ENCODE peak calls at places on chromosomes 2 and 18, in four cellular contexts. One of them, this sample, is unnamed.

GRCh38 chr2:21317131-21317530 is 193.4 kb downstream of the TDRD15 start:
- DNase-seq in colonic mucosa: peak; percentile 54
- DNase-seq in GM23338: peak; percentile 75
- DNase-seq in thoracic aorta: peak; percentile 7
- DNase-seq in this sample: no peak

GRCh38 chr18:79626905-79627749 is 52.5 kb upstream of the CTDP1 start:
- DNase-seq in colonic mucosa: no peak
- DNase-seq in GM23338: no peak
- DNase-seq in thoracic aorta: no peak
- DNase-seq in this sample: no peak

GRCh38 chr2:177693658-177694334 is 301.2 kb downstream of the AGPS start:
- DNase-seq in colonic mucosa: no peak
- DNase-seq in GM23338: no peak
- DNase-seq in thoracic aorta: no peak
- DNase-seq in this sample: no peak

GRCh38 chr2:237264480-237265219 is 149.3 kb downstream of the COL6A3 start:
- DNase-seq in colonic mucosa: no peak
- DNase-seq in GM23338: no peak
- DNase-seq in thoracic aorta: no peak
- DNase-seq in this sample: no peak

GRCh38 chr2:64157792-64158191 is 13.6 kb upstream of the PELI1 start:
- DNase-seq in colonic mucosa: no peak
- DNase-seq in GM23338: no peak
- DNase-seq in thoracic aorta: no peak
- DNase-seq in this sample: no peak

GRCh38 chr2:37506407-37507068 is 162.1 kb downstream of the QPCT start:
- DNase-seq in colonic mucosa: no peak
- DNase-seq in GM23338: no peak
- DNase-seq in thoracic aorta: no peak
- DNase-seq in this sample: peak; percentile 6

GRCh38 chr2:98569197-98569793 is 39.0 kb downstream of the COA5 start:
- DNase-seq in colonic mucosa: peak; percentile 70
- DNase-seq in GM23338: peak; percentile 80
- DNase-seq in thoracic aorta: no peak
- DNase-seq in this sample: no peak

GRCh38 chr2:200509227-200509607 is 651 bp downstream of the KCTD18 start:
- DNase-seq in colonic mucosa: peak; percentile 36
- DNase-seq in GM23338: peak; percentile 18
- DNase-seq in thoracic aorta: no peak
- DNase-seq in this sample: no peak

GRCh38 chr2:23824777-23825212 is 102.1 kb downstream of the ATAD2B start:
- DNase-seq in colonic mucosa: peak; percentile 38
- DNase-seq in GM23338: peak; percentile 70
- DNase-seq in thoracic aorta: no peak
- DNase-seq in this sample: no peak

GRCh38 chr18:46939998-46940571 is 22.7 kb downstream of the KATNAL2 start:
- DNase-seq in colonic mucosa: no peak
- DNase-seq in GM23338: no peak
- DNase-seq in thoracic aorta: no peak
- DNase-seq in this sample: no peak

GRCh38 chr2:208134928-208135586 is 5.4 kb upstream of the CRYGC start:
- DNase-seq in colonic mucosa: no peak
- DNase-seq in GM23338: no peak
- DNase-seq in thoracic aorta: no peak
- DNase-seq in this sample: no peak

GRCh38 chr2:36951574-36951973 is 14.8 kb downstream of the STRN start:
- DNase-seq in colonic mucosa: no peak
- DNase-seq in GM23338: no peak
- DNase-seq in thoracic aorta: no peak
- DNase-seq in this sample: no peak

GRCh38 chr18:27276479-27276878 is 91.4 kb upstream of the CHST9 start:
- DNase-seq in colonic mucosa: no peak
- DNase-seq in GM23338: no peak
- DNase-seq in thoracic aorta: no peak
- DNase-seq in this sample: no peak

GRCh38 chr18:26335139-26335933 is 109.1 kb downstream of the TAF4B start:
- DNase-seq in colonic mucosa: no peak
- DNase-seq in GM23338: no peak
- DNase-seq in thoracic aorta: no peak
- DNase-seq in this sample: no peak

GRCh38 chr18:39994521-39994920 is 1960.5 kb upstream of the PIK3C3 start:
- DNase-seq in colonic mucosa: no peak
- DNase-seq in GM23338: no peak
- DNase-seq in thoracic aorta: no peak
- DNase-seq in this sample: no peak

GRCh38 chr18:46480187-46480586 is 176.8 kb downstream of the LOXHD1 start:
- DNase-seq in colonic mucosa: no peak
- DNase-seq in GM23338: no peak
- DNase-seq in thoracic aorta: no peak
- DNase-seq in this sample: no peak

GRCh38 chr2:128271891-128272585 is 46.6 kb downstream of the HS6ST1 start:
- DNase-seq in colonic mucosa: no peak
- DNase-seq in GM23338: no peak
- DNase-seq in thoracic aorta: no peak
- DNase-seq in this sample: no peak

GRCh38 chr2:1245193-1245592 is 168.1 kb upstream of the TPO start:
- DNase-seq in colonic mucosa: no peak
- DNase-seq in GM23338: no peak
- DNase-seq in thoracic aorta: no peak
- DNase-seq in this sample: no peak

GRCh38 chr2:214830794-214831346 is 21.4 kb upstream of the BARD1 start:
- DNase-seq in colonic mucosa: no peak
- DNase-seq in GM23338: peak; percentile 68
- DNase-seq in thoracic aorta: no peak
- DNase-seq in this sample: no peak

DNA sequence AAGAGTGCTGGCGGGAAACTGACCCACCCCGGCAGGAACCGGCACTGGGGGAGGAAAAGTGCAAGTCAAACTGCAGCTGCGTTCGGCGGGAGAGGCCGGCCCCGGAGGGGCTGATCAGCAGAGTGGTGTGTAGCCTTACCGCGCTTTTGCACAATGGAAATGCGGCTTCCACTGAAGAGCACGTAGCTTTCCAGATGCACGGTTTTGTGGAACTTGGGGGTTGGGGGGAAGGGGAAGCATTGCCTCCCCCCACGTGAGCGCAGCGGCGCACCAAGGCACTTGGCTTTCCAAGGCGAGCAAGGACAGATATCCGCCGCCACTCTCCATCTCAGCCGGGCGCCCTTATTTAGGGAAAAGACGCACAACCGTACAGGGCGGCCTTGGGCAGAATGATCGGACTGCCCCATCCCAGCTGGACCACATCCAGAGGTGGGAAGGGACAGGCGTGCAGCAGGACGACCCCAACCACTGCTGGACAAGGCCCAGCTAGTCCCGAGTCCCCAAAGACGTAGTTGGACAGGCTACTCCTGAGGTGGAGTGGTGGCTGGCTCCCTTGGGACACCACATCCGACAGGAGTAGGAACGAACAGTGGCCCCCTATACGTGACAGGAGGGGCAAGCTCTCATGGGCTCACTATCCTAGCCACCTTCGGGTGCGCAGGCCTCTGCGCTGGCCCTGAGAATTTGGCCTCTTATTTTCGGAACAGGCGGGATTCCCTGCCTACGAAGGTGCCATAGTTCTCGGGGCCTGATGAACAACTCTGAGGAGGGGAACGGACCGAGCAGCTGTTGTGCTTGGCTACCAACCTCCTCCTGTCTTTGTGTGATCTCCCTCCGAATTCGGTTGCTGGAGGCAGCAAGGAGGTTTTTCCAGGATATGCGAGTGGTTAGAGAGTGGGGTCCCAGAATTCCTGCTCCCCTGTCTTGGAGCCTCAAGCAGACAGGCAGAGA is 2.4 kb downstream of the FEV start:
- DNase-seq in colonic mucosa: no peak
- DNase-seq in GM23338: peak; percentile 47
- DNase-seq in thoracic aorta: no peak
- DNase-seq in this sample: no peak
- H3K27me3 ChIP-seq in colonic mucosa: peaks cover 74% of the 10 kb centered on the region
- H3K27me3 ChIP-seq in GM23338: peaks cover 98% of the 10 kb centered on the region
- H3K27me3 ChIP-seq in thoracic aorta: peaks cover 27% of the 10 kb centered on the region
- H3K27me3 ChIP-seq in this sample: peaks cover 70% of the 10 kb centered on the region

GRCh38 chr18:2417861-2418610 is 153.3 kb downstream of the METTL4 start:
- DNase-seq in colonic mucosa: no peak
- DNase-seq in GM23338: no peak
- DNase-seq in thoracic aorta: no peak
- DNase-seq in this sample: peak; percentile 21
- H3K27me3 ChIP-seq in colonic mucosa: no peaks in the 10 kb centered on the region
- H3K27me3 ChIP-seq in GM23338: no peaks in the 10 kb centered on the region
- H3K27me3 ChIP-seq in thoracic aorta: no peaks in the 10 kb centered on the region
- H3K27me3 ChIP-seq in this sample: no peaks in the 10 kb centered on the region

DNA sequence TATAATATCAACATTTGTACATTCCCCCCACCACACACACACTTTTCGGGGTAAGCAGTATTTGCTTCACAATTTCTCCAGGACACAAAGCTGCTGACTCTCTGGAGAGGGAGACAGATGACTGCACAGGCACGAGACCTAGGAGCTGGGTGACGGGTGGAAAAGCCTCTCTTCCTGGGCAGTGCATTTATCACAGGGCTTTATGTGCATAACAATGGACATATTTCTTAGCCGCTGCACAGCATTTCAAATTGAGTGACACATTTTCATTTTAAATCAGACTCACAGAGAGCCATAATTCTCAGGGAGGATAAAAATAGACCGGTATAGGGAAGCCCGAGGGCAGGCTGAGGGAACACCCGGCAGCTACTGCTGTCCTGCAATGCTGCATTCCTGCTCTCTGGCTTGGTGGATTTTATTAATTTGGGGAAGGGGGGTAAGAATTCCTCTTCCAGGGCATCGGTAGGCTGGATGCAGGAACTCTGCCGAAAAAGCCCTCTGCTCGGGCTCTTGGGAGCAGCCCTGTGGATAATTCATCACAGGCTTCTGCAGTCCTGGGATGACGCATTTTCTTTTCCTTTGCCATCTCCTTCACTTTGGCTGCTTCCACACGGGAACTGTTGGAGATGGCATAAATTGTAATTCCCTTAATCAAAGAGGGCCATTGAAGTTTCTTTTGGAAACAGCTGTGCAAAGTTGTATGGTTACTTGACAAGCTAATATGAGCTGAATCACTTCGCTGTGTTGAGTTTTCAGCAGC is 108.1 kb upstream of the ACAA2 start:
- DNase-seq in colonic mucosa: no peak
- DNase-seq in GM23338: no peak
- DNase-seq in thoracic aorta: no peak
- DNase-seq in this sample: no peak
- H3K27me3 ChIP-seq in colonic mucosa: no peaks in the 10 kb centered on the region
- H3K27me3 ChIP-seq in GM23338: no peaks in the 10 kb centered on the region
- H3K27me3 ChIP-seq in thoracic aorta: no peaks in the 10 kb centered on the region
- H3K27me3 ChIP-seq in this sample: peaks cover 21% of the 10 kb centered on the region

GRCh38 chr2:72142743-72143440 is 4.8 kb downstream of the CYP26B1 start:
- DNase-seq in colonic mucosa: peak; percentile 74
- DNase-seq in GM23338: peak; percentile 73
- DNase-seq in thoracic aorta: no peak
- DNase-seq in this sample: no peak
- H3K27me3 ChIP-seq in colonic mucosa: peaks cover 49% of the 10 kb centered on the region
- H3K27me3 ChIP-seq in GM23338: peaks cover 93% of the 10 kb centered on the region
- H3K27me3 ChIP-seq in thoracic aorta: no peaks in the 10 kb centered on the region
- H3K27me3 ChIP-seq in this sample: peaks cover 77% of the 10 kb centered on the region

DNA sequence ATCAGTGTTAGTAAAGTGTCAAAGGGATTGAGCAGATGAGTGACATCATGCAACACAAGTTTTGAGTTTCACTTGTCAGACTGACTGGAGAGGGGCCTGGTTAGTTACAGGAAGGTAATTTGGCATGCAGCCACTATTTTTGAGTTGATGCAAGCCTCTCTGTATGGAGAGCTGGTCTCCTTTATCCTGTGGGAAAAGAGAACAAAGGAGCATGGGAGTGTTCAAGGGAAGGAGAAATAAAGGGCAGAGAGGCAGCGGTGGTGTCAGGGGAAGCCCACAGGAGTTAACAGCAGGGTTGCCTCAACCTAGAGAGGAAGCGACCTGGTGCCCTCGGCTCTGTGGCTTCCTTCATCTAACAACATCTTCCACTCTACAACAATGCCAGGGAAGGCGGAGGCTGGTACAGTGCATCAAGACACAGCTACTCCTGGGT is 2.1 kb downstream of the CTLA4 start:
- DNase-seq in colonic mucosa: no peak
- DNase-seq in GM23338: no peak
- DNase-seq in thoracic aorta: no peak
- DNase-seq in this sample: no peak
- H3K27me3 ChIP-seq in colonic mucosa: no peaks in the 10 kb centered on the region
- H3K27me3 ChIP-seq in GM23338: no peaks in the 10 kb centered on the region
- H3K27me3 ChIP-seq in thoracic aorta: no peaks in the 10 kb centered on the region
- H3K27me3 ChIP-seq in this sample: peaks cover 14% of the 10 kb centered on the region

GRCh38 chr2:26670931-26671460 is 21.5 kb upstream of the KCNK3 start:
- DNase-seq in colonic mucosa: no peak
- DNase-seq in GM23338: no peak
- DNase-seq in thoracic aorta: no peak
- DNase-seq in this sample: no peak

GRCh38 chr2:26670171-26670570 is 22.4 kb upstream of the KCNK3 start:
- DNase-seq in colonic mucosa: no peak
- DNase-seq in GM23338: no peak
- DNase-seq in thoracic aorta: no peak
- DNase-seq in this sample: no peak

GRCh38 chr2:26672112-26672817 is 20.3 kb upstream of the KCNK3 start:
- DNase-seq in colonic mucosa: no peak
- DNase-seq in GM23338: peak; percentile 30
- DNase-seq in thoracic aorta: no peak
- DNase-seq in this sample: no peak

GRCh38 chr2:26672818-26673393 is 19.6 kb upstream of the KCNK3 start:
- DNase-seq in colonic mucosa: no peak
- DNase-seq in GM23338: no peak
- DNase-seq in thoracic aorta: no peak
- DNase-seq in this sample: no peak

DNA sequence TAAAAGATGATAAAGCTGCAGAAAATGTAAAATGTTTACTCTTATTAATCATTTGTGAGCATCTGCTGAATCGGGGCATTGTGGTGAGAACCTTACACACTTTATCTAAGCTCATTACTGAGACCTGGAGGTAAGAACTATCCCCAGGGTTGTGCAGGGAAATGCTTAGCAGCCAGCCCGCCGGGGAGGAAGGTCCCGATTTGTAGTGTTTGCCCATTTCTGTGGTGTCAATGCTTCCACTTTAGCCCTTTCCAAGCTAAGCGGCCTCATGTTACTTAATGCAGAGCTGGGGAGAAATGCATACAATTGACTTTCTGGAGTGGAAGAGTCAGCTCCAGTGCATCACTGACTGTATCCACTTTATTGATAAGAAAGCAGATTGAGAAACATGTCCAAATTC is 20.8 kb upstream of the KCNK3 start:
- DNase-seq in colonic mucosa: no peak
- DNase-seq in GM23338: no peak
- DNase-seq in thoracic aorta: no peak
- DNase-seq in this sample: no peak
- H3K27me3 ChIP-seq in colonic mucosa: no peaks in the 10 kb centered on the region
- H3K27me3 ChIP-seq in GM23338: no peaks in the 10 kb centered on the region
- H3K27me3 ChIP-seq in thoracic aorta: no peaks in the 10 kb centered on the region
- H3K27me3 ChIP-seq in this sample: peaks cover 33% of the 10 kb centered on the region

This sample was measured in AG04450.